ENCODE peak calls at places on chromosomes 2 and 18, in ten cellular contexts. Z is lower lobe of right lung; L is OCI-LY7; T is A549; D is CD8-positive, alpha-beta memory T cell; I is HCT116; V is Peyer's patch; O is heart left ventricle; Y is Karpas-422; M is naive thymus-derived CD4-positive, alpha-beta T cell. H is an unnamed sample.

GRCh38 chr2:162967137-162967536 is 128.6 kb upstream of the KCNH7 start:
- DNase-seq in Y (no peak), O (no peak), V (no peak), L (no peak), I (no peak), D (no peak), Z (no peak), M (no peak), T (no peak), H (no peak)

GRCh38 chr18:73923866-73924265 is 223.8 kb downstream of the FBXO15 start:
- DNase-seq in L (no peak), O (no peak), D (no peak), Y (no peak), Z (no peak), T (no peak), M (no peak), V (no peak), I (no peak), H (no peak)

GRCh38 chr2:101697794-101698418 is 399 bp downstream of the MAP4K4 start:
- DNase-seq in D (no peak), V (no peak), O (peak; percentile 66), L (peak; percentile 45), T (no peak), I (no peak), Z (no peak), Y (no peak), M (peak; percentile 25), H (peak; percentile 42)

GRCh38 chr2:50178050-50178449 is 853.9 kb downstream of the NRXN1 start:
- DNase-seq in Y (no peak), T (no peak), O (no peak), D (no peak), L (no peak), Z (no peak), M (no peak), V (no peak), I (no peak), H (no peak)

GRCh38 chr2:170157025-170157684 is 20.8 kb upstream of the MYO3B start:
- DNase-seq in Y (no peak), O (no peak), T (peak; percentile 59), L (no peak), D (no peak), V (no peak), Z (no peak), I (no peak), M (no peak), H (no peak)

GRCh38 chr2:55175254-55176093 is 56.6 kb downstream of the CLHC1 start:
- DNase-seq in V (no peak), Y (peak; percentile 88), M (no peak), O (no peak), D (no peak), L (peak; percentile 77), T (peak; percentile 75), Z (no peak), I (peak; percentile 37), H (peak; percentile 64)

GRCh38 chr2:192887296-192887695 is 692.6 kb upstream of the TMEFF2 start:
- DNase-seq in O (no peak), T (no peak), L (no peak), I (no peak), Y (no peak), Z (no peak), V (no peak), M (no peak), D (no peak), H (no peak)

GRCh38 chr2:176931588-176932563 is 280.7 kb upstream of the HNRNPA3 start:
- DNase-seq in V (no peak), T (peak; percentile 29), O (no peak), L (no peak), Z (no peak), I (peak; percentile 41), D (peak; percentile 12), Y (no peak), M (no peak), H (peak; percentile 3)

GRCh38 chr18:53909668-53910067 is 314.8 kb downstream of the MBD2 start:
- DNase-seq in V (no peak), T (peak; percentile 27), D (no peak), I (peak; percentile 19), L (peak; percentile 41), M (no peak), Z (no peak), O (no peak), Y (peak; percentile 77), H (peak; percentile 12)

GRCh38 chr2:61434314-61434713 is 36.6 kb downstream of the USP34 start:
- DNase-seq in I (no peak), Y (peak; percentile 73), V (peak; percentile 49), D (no peak), T (no peak), O (no peak), Z (peak; percentile 75), L (peak; percentile 64), M (no peak), H (no peak)

GRCh38 chr2:220215785-220216184 is 588.4 kb downstream of the SLC4A3 start:
- DNase-seq in I (no peak), Y (no peak), M (no peak), L (no peak), D (no peak), Z (no peak), O (no peak), T (no peak), V (no peak), H (no peak)
- H3K4me1 ChIP-seq in I (peaks cover 4% of the 10 kb centered on the region), Y (no peaks in the 10 kb centered on the region), M (no peaks in the 10 kb centered on the region), L (no peaks in the 10 kb centered on the region), D (no peaks in the 10 kb centered on the region), Z (no peaks in the 10 kb centered on the region), O (no peaks in the 10 kb centered on the region), T (no peaks in the 10 kb centered on the region), V (no peaks in the 10 kb centered on the region), H (no peaks in the 10 kb centered on the region)

DNA sequence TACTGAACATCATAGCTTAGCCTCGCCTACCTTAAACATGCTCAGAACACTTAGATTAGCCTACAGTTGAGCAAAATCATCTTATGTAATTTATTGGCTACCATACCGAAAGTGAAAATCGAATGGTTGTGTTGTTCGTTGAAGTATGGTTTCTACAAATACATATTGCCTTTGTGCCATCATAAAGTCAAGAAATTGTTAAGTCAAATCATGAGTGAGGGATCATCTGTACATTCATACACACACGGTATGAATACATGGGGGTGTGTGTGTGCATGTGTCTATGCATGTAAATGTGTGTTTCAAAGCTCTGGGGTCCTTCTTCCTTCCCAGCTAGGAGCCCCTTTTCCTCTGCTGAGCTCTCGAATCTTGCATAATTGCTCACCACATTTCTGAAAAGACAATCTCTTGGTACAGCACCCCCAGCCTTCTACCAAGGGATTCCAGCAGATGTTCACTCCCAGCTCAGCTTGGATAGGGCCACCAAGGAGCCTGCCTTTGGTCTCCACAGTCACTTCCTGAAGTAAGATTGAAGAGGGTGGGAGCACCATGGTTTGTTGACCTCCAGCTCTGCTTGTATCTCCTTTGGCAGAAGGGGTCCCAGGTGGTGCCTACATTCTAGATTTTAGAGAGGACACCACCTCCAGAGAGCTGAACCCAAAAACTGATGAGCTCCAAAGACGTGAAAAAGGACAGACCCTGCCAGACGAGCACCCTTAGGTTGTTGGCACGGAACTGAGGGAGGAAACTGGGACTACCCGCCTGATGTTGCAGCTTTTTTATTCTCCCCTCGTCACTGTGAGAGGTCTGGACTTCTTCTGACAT is 33.2 kb upstream of the CYP1B1 start:
- DNase-seq in M (no peak), Y (no peak), I (no peak), L (no peak), Z (no peak), D (no peak), T (peak; percentile 32), V (no peak), O (no peak), H (no peak)
- H3K4me3 ChIP-seq in M (no peak overlapping the region), Y (no peak overlapping the region), I (no peak overlapping the region), L (no peak overlapping the region), Z (no peak overlapping the region), D (no peak overlapping the region), T (peak overlapping the region; percentile 5), V (peak overlapping the region; percentile 3), O (no peak overlapping the region), H (no peak overlapping the region)

DNA sequence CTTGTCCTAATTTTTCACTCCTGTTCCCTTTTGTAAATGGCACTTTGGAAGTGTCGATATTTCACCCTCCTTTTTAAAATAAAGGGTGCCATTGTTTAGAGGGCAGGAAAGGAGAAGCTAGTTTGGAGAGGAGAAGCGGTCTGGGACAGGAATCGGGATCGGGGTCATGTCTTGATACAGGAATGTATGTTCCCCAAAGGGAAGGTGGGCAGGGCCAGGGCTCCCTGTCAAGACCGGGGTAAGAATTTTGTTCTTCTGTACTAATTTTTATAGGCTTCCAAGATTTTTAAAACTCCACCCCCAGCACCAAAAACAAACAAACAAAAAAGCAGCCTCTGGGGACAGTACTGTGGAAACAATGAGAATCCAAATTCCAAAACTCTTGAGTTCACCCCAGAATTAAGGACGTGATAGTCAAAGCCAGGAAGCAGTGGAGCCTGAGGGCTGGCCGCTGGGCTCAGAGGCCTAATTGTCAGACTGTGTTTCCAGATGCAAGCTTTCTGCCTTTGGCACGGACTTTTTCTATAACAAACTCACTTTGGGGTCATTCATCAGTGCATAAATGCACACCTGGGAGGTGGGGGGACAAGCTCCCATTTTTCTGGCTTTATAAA is 250.4 kb upstream of the SIX2 start:
- DNase-seq in O (no peak), L (no peak), Z (no peak), Y (no peak), I (no peak), V (no peak), D (no peak), T (no peak), M (no peak), H (no peak)
- H3K27ac ChIP-seq in O (no peak overlapping the region), L (no peak overlapping the region), Z (no peak overlapping the region), Y (no peak overlapping the region), I (no peak overlapping the region), V (no peak overlapping the region), D (no peak overlapping the region), T (no peak overlapping the region), M (no peak overlapping the region), H (no peak overlapping the region)

GRCh38 chr2:36366491-36367120 is 11.0 kb downstream of the CRIM1 start:
- DNase-seq in Y (no peak), L (no peak), I (no peak), D (no peak), M (no peak), Z (no peak), O (no peak), V (no peak), T (no peak), H (no peak)
- H3K4me1 ChIP-seq in Y (no peaks in the 10 kb centered on the region), L (no peaks in the 10 kb centered on the region), I (peaks cover 86% of the 10 kb centered on the region), D (no peaks in the 10 kb centered on the region), M (no peaks in the 10 kb centered on the region), Z (peaks cover 82% of the 10 kb centered on the region), O (peaks cover 68% of the 10 kb centered on the region), V (no peaks in the 10 kb centered on the region), T (peaks cover 100% of the 10 kb centered on the region), H (no peaks in the 10 kb centered on the region)